ENCODE peak calls at places on chromosomes 5 and 9, in five cellular contexts. J, X, M, Q and V are unnamed samples.

GRCh38 chr5:6900828-6901227 is 187.6 kb downstream of the TENT4A start:
- DNase-seq in X (no peak), M (no peak), J (no peak), Q (no peak), V (no peak)

GRCh38 chr5:78361226-78361993 is 993 bp downstream of the SCAMP1 start:
- DNase-seq in J (peak; percentile 49), M (peak; percentile 45), X (peak; percentile 74), Q (peak; percentile 72), V (peak; percentile 67)

GRCh38 chr9:86675805-86676204 is 271.5 kb downstream of the GAS1 start:
- DNase-seq in J (no peak), Q (no peak), M (no peak), X (no peak), V (no peak)

GRCh38 chr5:133843911-133844310 is 124.5 kb downstream of the C5orf15 start:
- DNase-seq in M (no peak), J (no peak), X (no peak), Q (no peak), V (no peak)

GRCh38 chr9:87387351-87388055 is 110.2 kb upstream of the DAPK1 start:
- DNase-seq in J (no peak), Q (no peak), X (no peak), M (no peak), V (no peak)

GRCh38 chr5:1666812-1667588 is 132.6 kb downstream of the MRPL36 start:
- DNase-seq in J (peak; percentile 31), X (no peak), M (no peak), Q (no peak), V (peak; percentile 5)

GRCh38 chr9:136787690-136788400 is 3.3 kb upstream of the TMEM141 start:
- DNase-seq in X (peak; percentile 57), M (peak; percentile 50), J (peak; percentile 64), Q (peak; percentile 86), V (peak; percentile 71)

GRCh38 chr5:173679909-173680626 is 63.6 kb upstream of the BOD1 start:
- DNase-seq in Q (peak; percentile 5), J (no peak), M (no peak), X (no peak), V (no peak)

GRCh38 chr5:99004960-99005359 is 76.2 kb upstream of the CHD1 start:
- DNase-seq in X (no peak), M (no peak), J (no peak), Q (no peak), V (no peak)

GRCh38 chr9:136119259-136120118 is 814 bp upstream of the TMEM250 start:
- DNase-seq in J (no peak), M (no peak), X (no peak), Q (no peak), V (peak; percentile 32)

GRCh38 chr5:33763435-33763834 is 128.4 kb downstream of the ADAMTS12 start:
- DNase-seq in M (no peak), X (no peak), J (no peak), Q (no peak), V (no peak)

GRCh38 chr5:33764786-33765185 is 127.0 kb downstream of the ADAMTS12 start:
- DNase-seq in M (no peak), Q (no peak), X (peak; percentile 30), J (no peak), V (no peak)

GRCh38 chr5:33766023-33766422 is 125.8 kb downstream of the ADAMTS12 start:
- DNase-seq in X (no peak), M (no peak), Q (no peak), J (no peak), V (no peak)

GRCh38 chr5:33761139-33761538 is 130.7 kb downstream of the ADAMTS12 start:
- DNase-seq in J (no peak), X (no peak), Q (no peak), M (no peak), V (no peak)

GRCh38 chr5:33762859-33763258 is 128.9 kb downstream of the ADAMTS12 start:
- DNase-seq in M (no peak), J (no peak), Q (no peak), X (no peak), V (no peak)
- H3K4me3 ChIP-seq in M (no peak overlapping the region), J (no peak overlapping the region), Q (no peak overlapping the region), X (no peak overlapping the region), V (no peak overlapping the region)

GRCh38 chr9:115107701-115108100 is 10.3 kb downstream of the TNC start:
- DNase-seq in Q (no peak), M (no peak), X (no peak), J (no peak), V (no peak)

GRCh38 chr9:115106001-115106400 is 12.0 kb downstream of the TNC start:
- DNase-seq in M (no peak), Q (no peak), X (peak; percentile 55), J (no peak), V (no peak)

GRCh38 chr9:115106642-115107041 is 11.3 kb downstream of the TNC start:
- DNase-seq in M (no peak), Q (no peak), X (peak; percentile 36), J (no peak), V (no peak)

GRCh38 chr9:115104908-115105307 is 13.0 kb downstream of the TNC start:
- DNase-seq in M (no peak), Q (no peak), J (no peak), X (peak; percentile 49), V (no peak)

GRCh38 chr9:115103746-115104477 is 14.0 kb downstream of the TNC start:
- DNase-seq in Q (no peak), J (no peak), M (no peak), X (no peak), V (no peak)
- TF ChIP-seq CTCF in Q (no peak), J (no peak), M (no peak), X (no peak), V (no peak)

GRCh38 chr9:110095238-110095637 is 112.7 kb downstream of the C9orf152 start:
- DNase-seq in J (no peak), M (no peak), Q (no peak), X (peak; percentile 85), V (peak; percentile 89)
- H3K4me3 ChIP-seq in J (no peak overlapping the region), M (no peak overlapping the region), Q (no peak overlapping the region), X (no peak overlapping the region), V (no peak overlapping the region)

DNA sequence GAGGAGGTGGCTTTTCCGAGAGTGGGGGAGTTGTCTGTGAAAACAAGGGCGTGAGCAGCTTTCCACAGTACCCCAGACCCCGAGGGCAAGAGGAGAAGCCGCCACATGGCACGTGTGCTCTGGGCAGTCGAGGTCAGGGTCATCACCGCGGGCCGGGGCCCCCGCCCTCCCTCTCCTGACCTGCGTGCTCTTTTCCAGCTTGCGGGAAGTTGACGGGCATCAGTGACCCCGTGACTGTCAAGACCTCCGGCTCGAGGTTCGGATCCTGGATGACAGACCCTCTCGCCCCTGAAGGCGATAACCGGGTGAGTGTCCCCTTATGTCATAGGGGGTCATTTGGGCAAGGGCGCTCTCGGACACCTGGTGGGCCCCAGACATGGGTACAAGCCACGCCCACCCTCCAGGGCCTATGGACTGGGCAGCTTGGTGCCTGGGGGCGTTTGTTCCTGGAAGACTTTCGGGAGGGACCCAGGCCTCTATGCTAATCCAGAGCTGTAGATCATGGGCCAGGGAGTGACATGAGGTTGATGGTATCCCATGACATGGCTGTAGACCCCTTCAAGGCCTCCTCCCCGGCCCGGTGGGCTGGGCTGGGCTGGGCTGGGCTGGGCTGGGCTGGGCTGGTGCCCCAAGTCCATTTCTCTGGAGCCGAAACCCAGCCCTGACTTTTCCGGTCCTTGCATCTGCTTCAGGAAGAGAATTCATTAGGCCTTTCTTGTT is 19.2 kb downstream of the OLFM1 start:
- DNase-seq in Q (no peak), M (no peak), X (no peak), J (no peak), V (no peak)
- TF ChIP-seq CTCF in Q (no peak), M (no peak), X (no peak), J (no peak), V (no peak)

GRCh38 chr5:111743521-111743920 is 13.5 kb downstream of the NREP start:
- DNase-seq in X (no peak), M (no peak), Q (no peak), J (no peak), V (no peak)

GRCh38 chr5:111742166-111742565 is 14.8 kb downstream of the NREP start:
- DNase-seq in X (no peak), Q (no peak), M (no peak), J (no peak), V (no peak)

GRCh38 chr5:111741270-111741669 is 15.7 kb downstream of the NREP start:
- DNase-seq in M (no peak), Q (no peak), J (no peak), X (peak; percentile 44), V (no peak)

GRCh38 chr5:111743993-111744392 is 13.0 kb downstream of the NREP start:
- DNase-seq in Q (no peak), X (no peak), J (no peak), M (no peak), V (no peak)

DNA sequence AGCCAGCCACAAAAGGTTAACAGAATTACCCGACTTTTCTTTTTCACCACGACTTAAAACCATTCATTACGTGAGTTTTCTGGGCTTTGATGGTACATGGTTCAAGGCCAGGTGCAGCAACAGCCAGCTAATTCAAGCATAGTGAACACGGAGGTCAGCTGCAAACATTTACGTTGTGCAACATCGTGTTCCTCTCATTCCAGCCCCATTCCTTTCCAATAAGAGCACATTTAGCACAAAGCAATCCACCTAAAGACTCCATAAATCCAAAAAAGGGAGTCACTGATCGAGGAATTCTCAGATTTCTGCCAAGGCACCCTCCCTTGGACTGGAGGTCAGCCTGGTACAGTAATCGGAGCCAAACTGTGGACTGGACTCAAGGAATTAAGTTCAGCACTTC is 14.4 kb downstream of the NREP start:
- DNase-seq in J (no peak), M (no peak), Q (no peak), X (peak; percentile 95), V (peak; percentile 85)
- H3K4me3 ChIP-seq in J (no peak overlapping the region), M (peak overlapping the region; percentile 5), Q (peak overlapping the region; percentile 4), X (peak overlapping the region; percentile 12), V (peak overlapping the region; percentile 4)

GRCh38 chr5:157352756-157353340 is 86.9 kb downstream of the CYFIP2 start:
- DNase-seq in J (no peak), M (no peak), Q (no peak), X (no peak), V (no peak)

GRCh38 chr5:157351386-157352089 is 85.6 kb downstream of the CYFIP2 start:
- DNase-seq in Q (no peak), J (no peak), X (no peak), M (no peak), V (no peak)

GRCh38 chr5:157356576-157356975 is 90.7 kb downstream of the CYFIP2 start:
- DNase-seq in X (no peak), Q (no peak), M (no peak), J (no peak), V (no peak)

GRCh38 chr5:157357823-157358222 is 91.9 kb downstream of the CYFIP2 start:
- DNase-seq in J (no peak), Q (no peak), X (no peak), M (no peak), V (no peak)

DNA sequence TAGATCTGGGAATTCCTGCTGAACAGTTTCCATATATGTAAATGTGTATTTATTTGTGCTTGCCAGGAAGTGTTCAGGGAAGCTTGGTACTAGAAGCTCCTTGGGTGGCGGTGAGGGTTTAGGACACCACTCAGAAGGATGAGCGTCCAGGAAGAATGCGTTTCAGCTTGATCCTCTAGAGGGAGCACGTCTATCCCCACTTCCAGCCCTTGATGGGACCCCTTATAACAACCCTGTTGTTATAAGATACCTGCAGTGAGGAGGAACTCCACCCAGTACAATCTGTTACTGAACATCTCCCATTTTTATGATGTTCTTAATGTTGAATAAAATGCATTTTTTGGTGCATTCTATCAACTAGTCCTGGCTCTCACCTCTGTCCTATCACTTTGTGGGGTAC is 88.9 kb downstream of the CYFIP2 start:
- DNase-seq in X (no peak), M (no peak), Q (no peak), J (no peak), V (no peak)
- TF ChIP-seq CTCF in X (peak; percentile 16), M (no peak), Q (no peak), J (no peak), V (peak; percentile 46)

GRCh38 chr5:115531787-115532367 is 12.7 kb downstream of the FEM1C start:
- DNase-seq in Q (no peak), X (no peak), M (no peak), J (no peak), V (no peak)
- H3K4me3 ChIP-seq in Q (no peak overlapping the region), X (no peak overlapping the region), M (no peak overlapping the region), J (no peak overlapping the region), V (no peak overlapping the region)